ENCODE peak calls at places on chromosomes 16 and 17, in seven cellular contexts. One of them, this sample, is unnamed.
A peak's percentile ranks its signal among the peaks of the same experiment; 100 is the strongest.

GRCh38 chr17:39092672-39093250 is 58.7 kb downstream of the PLXDC1 start:
- DNase-seq in foreskin fibroblast: no peak
- DNase-seq in right lobe of liver: no peak
- DNase-seq in right cardiac atrium: no peak
- DNase-seq in GM12865: peak; percentile 15
- DNase-seq in heart right ventricle: no peak
- DNase-seq in AG04450: no peak
- DNase-seq in this sample: no peak

GRCh38 chr16:83933885-83934683 is 19.0 kb upstream of the OSGIN1 start:
- DNase-seq in AG04450: no peak
- DNase-seq in foreskin fibroblast: no peak
- DNase-seq in heart right ventricle: no peak
- DNase-seq in right lobe of liver: no peak
- DNase-seq in GM12865: no peak
- DNase-seq in right cardiac atrium: peak; percentile 36
- DNase-seq in this sample: no peak

GRCh38 chr17:13395346-13395745 is 206.4 kb downstream of the HS3ST3A1 start:
- DNase-seq in foreskin fibroblast: no peak
- DNase-seq in right lobe of liver: no peak
- DNase-seq in right cardiac atrium: no peak
- DNase-seq in GM12865: no peak
- DNase-seq in heart right ventricle: no peak
- DNase-seq in AG04450: no peak
- DNase-seq in this sample: no peak

GRCh38 chr16:82621796-82622195 is 5.0 kb upstream of the CDH13 start:
- DNase-seq in GM12865: no peak
- DNase-seq in right lobe of liver: no peak
- DNase-seq in foreskin fibroblast: no peak
- DNase-seq in right cardiac atrium: no peak
- DNase-seq in AG04450: no peak
- DNase-seq in heart right ventricle: no peak
- DNase-seq in this sample: no peak

GRCh38 chr17:19304209-19304608 is 58.3 kb downstream of the B9D1 start:
- DNase-seq in right lobe of liver: peak; percentile 58
- DNase-seq in right cardiac atrium: peak; percentile 68
- DNase-seq in GM12865: peak; percentile 38
- DNase-seq in AG04450: no peak
- DNase-seq in foreskin fibroblast: peak; percentile 48
- DNase-seq in heart right ventricle: no peak
- DNase-seq in this sample: no peak

GRCh38 chr16:83206426-83206825 is 579.7 kb downstream of the CDH13 start:
- DNase-seq in GM12865: no peak
- DNase-seq in foreskin fibroblast: no peak
- DNase-seq in AG04450: no peak
- DNase-seq in heart right ventricle: no peak
- DNase-seq in right lobe of liver: no peak
- DNase-seq in right cardiac atrium: no peak
- DNase-seq in this sample: no peak

GRCh38 chr17:41891135-41892065 is 26.2 kb upstream of the KLHL11 start:
- DNase-seq in right lobe of liver: no peak
- DNase-seq in right cardiac atrium: no peak
- DNase-seq in AG04450: no peak
- DNase-seq in GM12865: no peak
- DNase-seq in foreskin fibroblast: no peak
- DNase-seq in heart right ventricle: no peak
- DNase-seq in this sample: no peak

GRCh38 chr17:28599311-28600184 is 723 bp upstream of the SPAG5 start:
- DNase-seq in AG04450: peak; percentile 58
- DNase-seq in right lobe of liver: peak; percentile 77
- DNase-seq in right cardiac atrium: peak; percentile 84
- DNase-seq in GM12865: peak; percentile 84
- DNase-seq in heart right ventricle: peak; percentile 48
- DNase-seq in foreskin fibroblast: peak; percentile 91
- DNase-seq in this sample: no peak

GRCh38 chr16:78179666-78180065 is 80.2 kb downstream of the WWOX start:
- DNase-seq in right lobe of liver: no peak
- DNase-seq in right cardiac atrium: no peak
- DNase-seq in GM12865: no peak
- DNase-seq in heart right ventricle: no peak
- DNase-seq in AG04450: no peak
- DNase-seq in foreskin fibroblast: no peak
- DNase-seq in this sample: no peak

GRCh38 chr16:67185003-67185865 is 1.5 kb upstream of the MATCAP1 start:
- DNase-seq in foreskin fibroblast: peak; percentile 89
- DNase-seq in heart right ventricle: peak; percentile 93
- DNase-seq in right cardiac atrium: peak; percentile 98
- DNase-seq in GM12865: peak; percentile 86
- DNase-seq in AG04450: peak; percentile 79
- DNase-seq in right lobe of liver: peak; percentile 89
- DNase-seq in this sample: peak; percentile 91

GRCh38 chr17:1635675-1636465 is 7.2 kb upstream of the SLC43A2 start:
- DNase-seq in right cardiac atrium: no peak
- DNase-seq in GM12865: no peak
- DNase-seq in AG04450: no peak
- DNase-seq in heart right ventricle: no peak
- DNase-seq in foreskin fibroblast: no peak
- DNase-seq in right lobe of liver: no peak
- DNase-seq in this sample: no peak

GRCh38 chr17:47757416-47757815 is 24.4 kb downstream of the TBX21 start:
- DNase-seq in GM12865: no peak
- DNase-seq in AG04450: no peak
- DNase-seq in heart right ventricle: no peak
- DNase-seq in foreskin fibroblast: no peak
- DNase-seq in right cardiac atrium: no peak
- DNase-seq in right lobe of liver: no peak
- DNase-seq in this sample: no peak

GRCh38 chr17:27180322-27180721 is 113.6 kb upstream of the WSB1 start:
- DNase-seq in right cardiac atrium: no peak
- DNase-seq in heart right ventricle: no peak
- DNase-seq in right lobe of liver: no peak
- DNase-seq in AG04450: no peak
- DNase-seq in foreskin fibroblast: no peak
- DNase-seq in GM12865: no peak
- DNase-seq in this sample: no peak

GRCh38 chr16:10181196-10182162 is 749 bp downstream of the GRIN2A start:
- DNase-seq in right lobe of liver: peak; percentile 67
- DNase-seq in AG04450: no peak
- DNase-seq in GM12865: peak; percentile 71
- DNase-seq in foreskin fibroblast: peak; percentile 32
- DNase-seq in heart right ventricle: peak; percentile 70
- DNase-seq in right cardiac atrium: peak; percentile 85
- DNase-seq in this sample: no peak

GRCh38 chr17:33904438-33904837 is 350.6 kb upstream of the CCL2 start:
- DNase-seq in AG04450: no peak
- DNase-seq in GM12865: no peak
- DNase-seq in right lobe of liver: no peak
- DNase-seq in right cardiac atrium: no peak
- DNase-seq in heart right ventricle: no peak
- DNase-seq in foreskin fibroblast: no peak
- DNase-seq in this sample: no peak

GRCh38 chr16:89466920-89467319 is 23.4 kb downstream of the ANKRD11 start:
- DNase-seq in right cardiac atrium: no peak
- DNase-seq in right lobe of liver: no peak
- DNase-seq in AG04450: no peak
- DNase-seq in heart right ventricle: no peak
- DNase-seq in GM12865: no peak
- DNase-seq in foreskin fibroblast: no peak
- DNase-seq in this sample: no peak

GRCh38 chr17:28712037-28712704 is 483 bp upstream of the PROCA1 start:
- DNase-seq in GM12865: peak; percentile 81
- DNase-seq in foreskin fibroblast: no peak
- DNase-seq in right lobe of liver: no peak
- DNase-seq in right cardiac atrium: peak; percentile 85
- DNase-seq in heart right ventricle: peak; percentile 68
- DNase-seq in AG04450: no peak
- DNase-seq in this sample: no peak

GRCh38 chr17:27782791-27783206 is 17.5 kb downstream of the NOS2 start:
- DNase-seq in GM12865: no peak
- DNase-seq in right cardiac atrium: peak; percentile 69
- DNase-seq in heart right ventricle: peak; percentile 36
- DNase-seq in foreskin fibroblast: no peak
- DNase-seq in right lobe of liver: no peak
- DNase-seq in AG04450: no peak
- DNase-seq in this sample: no peak

GRCh38 chr16:79601978-79602609 is 1.6 kb upstream of the MAF start:
- DNase-seq in AG04450: peak; percentile 24
- DNase-seq in right lobe of liver: peak; percentile 88
- DNase-seq in GM12865: peak; percentile 68
- DNase-seq in right cardiac atrium: peak; percentile 87
- DNase-seq in heart right ventricle: peak; percentile 63
- DNase-seq in foreskin fibroblast: peak; percentile 58
- DNase-seq in this sample: no peak

GRCh38 chr17:82239401-82239925 is 10.6 kb downstream of the SLC16A3 start:
- DNase-seq in AG04450: no peak
- DNase-seq in heart right ventricle: no peak
- DNase-seq in right cardiac atrium: peak; percentile 55
- DNase-seq in right lobe of liver: no peak
- DNase-seq in GM12865: no peak
- DNase-seq in foreskin fibroblast: no peak
- DNase-seq in this sample: no peak

GRCh38 chr17:48995332-48995870 is 1.8 kb upstream of the IGF2BP1 start:
- DNase-seq in GM12865: no peak
- DNase-seq in right cardiac atrium: peak; percentile 40
- DNase-seq in AG04450: no peak
- DNase-seq in foreskin fibroblast: no peak
- DNase-seq in heart right ventricle: no peak
- DNase-seq in right lobe of liver: no peak
- DNase-seq in this sample: no peak

GRCh38 chr17:48995871-48996695 is 1.1 kb upstream of the IGF2BP1 start:
- DNase-seq in AG04450: no peak
- DNase-seq in right lobe of liver: no peak
- DNase-seq in foreskin fibroblast: no peak
- DNase-seq in right cardiac atrium: peak; percentile 29
- DNase-seq in GM12865: no peak
- DNase-seq in heart right ventricle: no peak
- DNase-seq in this sample: no peak

GRCh38 chr17:48993305-48993704 is 3.9 kb upstream of the IGF2BP1 start:
- DNase-seq in AG04450: no peak
- DNase-seq in right lobe of liver: no peak
- DNase-seq in GM12865: no peak
- DNase-seq in right cardiac atrium: no peak
- DNase-seq in foreskin fibroblast: no peak
- DNase-seq in heart right ventricle: no peak
- DNase-seq in this sample: no peak

GRCh38 chr17:48996696-48997102 is 486 bp upstream of the IGF2BP1 start:
- DNase-seq in heart right ventricle: no peak
- DNase-seq in GM12865: no peak
- DNase-seq in right cardiac atrium: no peak
- DNase-seq in right lobe of liver: no peak
- DNase-seq in foreskin fibroblast: no peak
- DNase-seq in AG04450: no peak
- DNase-seq in this sample: no peak

GRCh38 chr17:48994548-48995331 is 2.4 kb upstream of the IGF2BP1 start:
- DNase-seq in right lobe of liver: no peak
- DNase-seq in right cardiac atrium: no peak
- DNase-seq in GM12865: no peak
- DNase-seq in foreskin fibroblast: no peak
- DNase-seq in AG04450: no peak
- DNase-seq in heart right ventricle: no peak
- DNase-seq in this sample: no peak
- H3K4me3 ChIP-seq in right lobe of liver: no peak overlapping the region
- H3K4me3 ChIP-seq in right cardiac atrium: no peak overlapping the region
- H3K4me3 ChIP-seq in GM12865: no peak overlapping the region
- H3K4me3 ChIP-seq in foreskin fibroblast: no peak overlapping the region
- H3K4me3 ChIP-seq in AG04450: no peak overlapping the region
- H3K4me3 ChIP-seq in heart right ventricle: no peak overlapping the region
- H3K4me3 ChIP-seq in this sample: no peak overlapping the region

DNA sequence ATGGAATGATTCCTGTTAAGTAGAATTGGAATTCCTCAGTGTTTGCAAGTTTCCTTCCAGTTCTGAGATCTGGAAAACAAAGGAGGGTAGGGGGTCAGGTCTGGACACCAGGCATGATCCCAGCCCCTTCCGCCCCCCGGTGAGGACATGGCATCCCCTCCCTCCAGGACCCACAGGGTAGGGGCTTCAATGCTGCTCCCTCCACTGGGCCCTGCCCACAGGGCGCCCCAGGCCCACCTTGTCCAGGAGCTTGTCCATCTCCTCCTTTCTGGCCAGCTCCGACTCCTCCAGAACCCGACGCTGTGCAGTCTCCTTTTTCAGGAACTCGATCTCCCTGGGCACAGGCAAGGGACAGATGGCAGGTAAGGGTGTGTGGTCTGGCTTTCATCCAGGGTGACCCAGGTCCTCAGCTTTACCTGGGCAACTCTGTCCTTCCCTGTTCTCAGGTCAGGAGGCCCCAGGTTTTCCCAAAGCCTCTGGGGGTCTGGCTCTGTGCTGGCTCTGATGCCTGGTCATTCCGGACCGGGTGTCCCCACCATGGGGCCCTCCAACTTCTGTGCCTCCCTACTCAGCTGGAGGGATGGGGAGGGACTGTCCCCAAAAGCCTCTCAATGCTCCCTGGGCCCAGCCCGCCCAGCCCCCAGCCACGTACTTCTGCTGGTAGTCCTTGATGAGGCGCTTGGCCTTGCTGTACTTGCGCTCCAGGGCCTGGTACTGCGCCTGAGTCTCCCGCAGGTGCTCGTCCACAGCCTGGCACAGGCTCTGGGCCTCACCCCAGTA is 5.5 kb upstream of the SAMD14 start:
- DNase-seq in right cardiac atrium: no peak
- DNase-seq in foreskin fibroblast: no peak
- DNase-seq in heart right ventricle: no peak
- DNase-seq in GM12865: no peak
- DNase-seq in AG04450: no peak
- DNase-seq in right lobe of liver: no peak
- DNase-seq in this sample: no peak
- H3K4me3 ChIP-seq in right cardiac atrium: no peak overlapping the region
- H3K4me3 ChIP-seq in foreskin fibroblast: no peak overlapping the region
- H3K4me3 ChIP-seq in heart right ventricle: no peak overlapping the region
- H3K4me3 ChIP-seq in GM12865: no peak overlapping the region
- H3K4me3 ChIP-seq in AG04450: no peak overlapping the region
- H3K4me3 ChIP-seq in right lobe of liver: no peak overlapping the region
- H3K4me3 ChIP-seq in this sample: no peak overlapping the region

DNA sequence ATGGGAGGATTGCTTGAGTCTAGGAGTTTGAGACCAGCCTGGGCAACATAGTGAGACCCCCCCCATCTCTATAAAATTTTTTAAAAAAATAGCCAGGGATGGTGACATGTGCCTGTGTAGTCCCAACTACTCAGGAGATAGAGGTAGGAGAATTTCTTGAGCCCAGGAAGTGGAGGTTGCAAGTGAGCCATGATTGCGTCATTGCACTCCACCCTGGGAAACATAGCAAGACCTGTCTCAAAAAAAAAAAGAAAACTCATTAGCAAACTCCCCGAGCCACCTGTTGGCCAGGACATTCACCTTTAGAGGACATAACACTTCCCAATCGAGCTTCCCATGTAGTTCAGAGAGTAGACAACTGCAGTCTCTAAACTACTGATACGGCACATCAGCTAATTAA is 274.2 kb downstream of the ABCC12 start:
- DNase-seq in heart right ventricle: no peak
- DNase-seq in AG04450: no peak
- DNase-seq in right lobe of liver: no peak
- DNase-seq in GM12865: no peak
- DNase-seq in foreskin fibroblast: no peak
- DNase-seq in right cardiac atrium: no peak
- DNase-seq in this sample: no peak
- H3K4me3 ChIP-seq in heart right ventricle: no peak overlapping the region
- H3K4me3 ChIP-seq in AG04450: no peak overlapping the region
- H3K4me3 ChIP-seq in right lobe of liver: no peak overlapping the region
- H3K4me3 ChIP-seq in GM12865: no peak overlapping the region
- H3K4me3 ChIP-seq in foreskin fibroblast: no peak overlapping the region
- H3K4me3 ChIP-seq in right cardiac atrium: no peak overlapping the region
- H3K4me3 ChIP-seq in this sample: no peak overlapping the region

GRCh38 chr17:80877829-80878303 is 113.8 kb upstream of the CHMP6 start:
- DNase-seq in AG04450: no peak
- DNase-seq in GM12865: no peak
- DNase-seq in right cardiac atrium: peak; percentile 9
- DNase-seq in foreskin fibroblast: no peak
- DNase-seq in heart right ventricle: no peak
- DNase-seq in right lobe of liver: peak; percentile 24
- DNase-seq in this sample: peak; percentile 38
- H3K4me3 ChIP-seq in AG04450: no peak overlapping the region
- H3K4me3 ChIP-seq in GM12865: no peak overlapping the region
- H3K4me3 ChIP-seq in right cardiac atrium: no peak overlapping the region
- H3K4me3 ChIP-seq in foreskin fibroblast: no peak overlapping the region
- H3K4me3 ChIP-seq in heart right ventricle: no peak overlapping the region
- H3K4me3 ChIP-seq in right lobe of liver: no peak overlapping the region
- H3K4me3 ChIP-seq in this sample: no peak overlapping the region